ENCODE peak calls at places on chromosomes 7 and 10, in five cellular contexts. One of them, this sample, is unnamed. For H3K36me3, the result is how much of the 10 kb centered on the place peaks cover.

GRCh38 chr10:3239920-3240909 is 67.6 kb upstream of the PITRM1 start:
- DNase-seq in tibial nerve: no peak
- DNase-seq in mammary epithelial cell: no peak
- DNase-seq in vagina: no peak
- DNase-seq in adrenal gland: no peak
- DNase-seq in this sample: no peak

GRCh38 chr10:69345402-69345801 is 67.1 kb downstream of the HK1 start:
- DNase-seq in mammary epithelial cell: no peak
- DNase-seq in adrenal gland: no peak
- DNase-seq in vagina: no peak
- DNase-seq in tibial nerve: no peak
- DNase-seq in this sample: no peak

GRCh38 chr7:13016633-13017324 is 329.3 kb downstream of the ARL4A start:
- DNase-seq in tibial nerve: no peak
- DNase-seq in adrenal gland: no peak
- DNase-seq in vagina: no peak
- DNase-seq in mammary epithelial cell: peak
- DNase-seq in this sample: no peak

GRCh38 chr10:26438534-26439269 is 561 bp downstream of the APBB1IP start:
- DNase-seq in mammary epithelial cell: no peak
- DNase-seq in vagina: no peak
- DNase-seq in tibial nerve: no peak
- DNase-seq in adrenal gland: peak
- DNase-seq in this sample: no peak

GRCh38 chr10:17038627-17039026 is 91.0 kb downstream of the CUBN start:
- DNase-seq in vagina: no peak
- DNase-seq in adrenal gland: no peak
- DNase-seq in mammary epithelial cell: no peak
- DNase-seq in tibial nerve: peak
- DNase-seq in this sample: no peak

GRCh38 chr7:155213955-155214327 is 83.7 kb upstream of the INSIG1 start:
- DNase-seq in tibial nerve: no peak
- DNase-seq in vagina: no peak
- DNase-seq in mammary epithelial cell: no peak
- DNase-seq in adrenal gland: no peak
- DNase-seq in this sample: no peak

GRCh38 chr10:60426425-60426824 is 36.8 kb upstream of the ANK3 start:
- DNase-seq in vagina: no peak
- DNase-seq in tibial nerve: no peak
- DNase-seq in mammary epithelial cell: peak
- DNase-seq in adrenal gland: no peak
- DNase-seq in this sample: peak

GRCh38 chr7:23191022-23191421 is 9.2 kb downstream of the NUP42 start:
- DNase-seq in mammary epithelial cell: no peak
- DNase-seq in adrenal gland: no peak
- DNase-seq in vagina: no peak
- DNase-seq in tibial nerve: no peak
- DNase-seq in this sample: no peak

GRCh38 chr10:62069452-62070191 is 168.1 kb downstream of the ARID5B start:
- DNase-seq in adrenal gland: no peak
- DNase-seq in vagina: no peak
- DNase-seq in tibial nerve: no peak
- DNase-seq in mammary epithelial cell: no peak
- DNase-seq in this sample: no peak

GRCh38 chr10:75744242-75744641 is 312.8 kb downstream of the LRMDA start:
- DNase-seq in tibial nerve: no peak
- DNase-seq in mammary epithelial cell: peak
- DNase-seq in vagina: no peak
- DNase-seq in adrenal gland: no peak
- DNase-seq in this sample: no peak

GRCh38 chr10:124387078-124387874 is 31.4 kb downstream of the OAT start:
- DNase-seq in vagina: peak
- DNase-seq in mammary epithelial cell: no peak
- DNase-seq in adrenal gland: no peak
- DNase-seq in tibial nerve: no peak
- DNase-seq in this sample: no peak

GRCh38 chr7:36283711-36284130 is 105.9 kb upstream of the ANLN start:
- DNase-seq in adrenal gland: no peak
- DNase-seq in mammary epithelial cell: no peak
- DNase-seq in tibial nerve: no peak
- DNase-seq in vagina: no peak
- DNase-seq in this sample: no peak

GRCh38 chr10:122590158-122590557 is 29.6 kb downstream of the DMBT1 start:
- DNase-seq in vagina: no peak
- DNase-seq in mammary epithelial cell: peak
- DNase-seq in adrenal gland: no peak
- DNase-seq in tibial nerve: no peak
- DNase-seq in this sample: no peak

GRCh38 chr7:116524609-116525297 is at the start of gene CAV1:
- DNase-seq in tibial nerve: peak
- DNase-seq in vagina: no peak
- DNase-seq in adrenal gland: peak
- DNase-seq in mammary epithelial cell: peak
- DNase-seq in this sample: peak
- TF ChIP-seq CTCF in tibial nerve: peak
- TF ChIP-seq CTCF in vagina: peak
- TF ChIP-seq CTCF in adrenal gland: no peak
- TF ChIP-seq CTCF in mammary epithelial cell: no peak
- TF ChIP-seq CTCF in this sample: peak

GRCh38 chr7:150323682-150324365 is 479 bp upstream of the ACTR3C start:
- DNase-seq in mammary epithelial cell: no peak
- DNase-seq in tibial nerve: no peak
- DNase-seq in adrenal gland: no peak
- DNase-seq in vagina: peak
- DNase-seq in this sample: no peak
- H3K36me3 ChIP-seq in mammary epithelial cell: under half
- H3K36me3 ChIP-seq in tibial nerve: under half
- H3K36me3 ChIP-seq in adrenal gland: under half
- H3K36me3 ChIP-seq in vagina: under half
- H3K36me3 ChIP-seq in this sample: under half

DNA sequence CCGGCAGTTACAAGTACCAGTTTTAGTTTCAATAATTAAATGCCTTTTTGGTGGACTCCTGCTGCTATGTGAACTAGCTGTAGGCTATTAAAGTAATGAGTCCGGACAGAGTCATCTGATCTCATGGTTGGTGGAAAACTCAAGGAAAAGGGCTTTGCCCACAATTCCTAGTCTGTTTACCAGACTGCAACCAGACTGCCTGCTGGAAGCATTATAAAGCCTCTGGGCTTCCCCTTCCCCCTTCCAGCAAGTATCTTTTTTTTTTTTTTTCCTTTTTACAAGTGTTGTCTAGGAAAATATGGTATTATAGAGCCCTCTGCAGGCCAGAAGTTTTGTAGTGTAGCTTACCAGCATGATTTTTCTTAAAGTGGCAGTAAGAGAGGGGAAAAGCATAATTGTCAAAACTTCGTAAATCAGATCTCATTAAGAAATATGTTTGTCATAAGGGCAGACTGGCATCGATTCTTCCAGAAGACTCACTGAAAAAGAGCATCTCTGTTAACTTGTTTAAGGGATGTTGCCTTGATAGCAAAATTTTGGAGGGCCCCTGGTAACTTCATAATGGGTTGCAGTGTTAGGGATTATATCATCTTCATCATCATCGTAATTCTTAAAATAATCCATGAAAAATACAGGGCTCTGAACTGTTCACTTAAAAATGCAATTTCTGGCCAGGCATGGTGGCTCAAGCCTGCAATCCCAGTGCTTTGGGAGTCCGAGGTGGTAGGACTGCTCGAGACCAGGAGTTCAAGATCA is 181.3 kb downstream of the TAX1BP1 start:
- DNase-seq in tibial nerve: no peak
- DNase-seq in adrenal gland: peak
- DNase-seq in mammary epithelial cell: peak
- DNase-seq in vagina: no peak
- DNase-seq in this sample: peak
- TF ChIP-seq CTCF in tibial nerve: peak
- TF ChIP-seq CTCF in adrenal gland: peak
- TF ChIP-seq CTCF in mammary epithelial cell: peak
- TF ChIP-seq CTCF in vagina: peak
- TF ChIP-seq CTCF in this sample: peak

DNA sequence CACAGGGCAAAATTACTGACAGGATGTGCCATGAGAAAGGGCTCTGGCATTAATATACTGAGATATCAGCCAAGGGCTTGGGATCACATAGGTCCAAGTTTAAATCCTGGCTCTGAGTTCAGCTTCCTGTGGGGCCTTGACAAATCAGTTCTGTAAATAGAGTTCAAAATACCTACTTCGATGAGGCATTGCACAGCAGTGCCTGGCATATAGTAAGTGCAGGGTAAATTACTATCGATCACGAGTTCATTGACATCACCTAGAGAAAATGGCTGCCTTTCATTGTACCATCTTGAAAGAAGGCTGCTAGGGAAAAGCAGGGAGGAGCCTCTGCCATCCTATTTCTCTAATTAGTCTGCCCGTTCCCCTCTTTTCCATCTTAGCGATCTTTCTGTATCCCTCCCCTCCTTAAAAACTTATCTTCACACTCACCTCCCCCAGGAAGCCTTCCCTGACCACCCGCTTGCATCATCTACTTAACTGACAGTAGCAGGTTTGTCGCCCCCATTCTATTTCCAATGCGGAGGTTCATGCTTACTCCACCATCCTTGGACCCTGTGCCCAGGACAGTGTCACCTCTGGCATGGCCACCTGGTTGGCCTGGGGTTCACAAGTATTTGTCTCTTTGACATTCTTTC is 124.5 kb downstream of the C10orf105 start:
- DNase-seq in tibial nerve: no peak
- DNase-seq in vagina: no peak
- DNase-seq in adrenal gland: no peak
- DNase-seq in mammary epithelial cell: no peak
- DNase-seq in this sample: no peak
- H3K36me3 ChIP-seq in tibial nerve: under half
- H3K36me3 ChIP-seq in vagina: under half
- H3K36me3 ChIP-seq in adrenal gland: under half
- H3K36me3 ChIP-seq in mammary epithelial cell: under half
- H3K36me3 ChIP-seq in this sample: under half

GRCh38 chr7:95596183-95597135 is at the start of gene PDK4:
- DNase-seq in mammary epithelial cell: peak
- DNase-seq in vagina: no peak
- DNase-seq in tibial nerve: peak
- DNase-seq in adrenal gland: peak
- DNase-seq in this sample: no peak
- TF ChIP-seq CTCF in mammary epithelial cell: no peak
- TF ChIP-seq CTCF in vagina: no peak
- TF ChIP-seq CTCF in tibial nerve: peak
- TF ChIP-seq CTCF in adrenal gland: no peak
- TF ChIP-seq CTCF in this sample: no peak

GRCh38 chr10:6220418-6221191 is 17.9 kb downstream of the PFKFB3 start:
- DNase-seq in adrenal gland: no peak
- DNase-seq in vagina: no peak
- DNase-seq in mammary epithelial cell: no peak
- DNase-seq in tibial nerve: no peak
- DNase-seq in this sample: no peak

GRCh38 chr10:6219494-6219836 is 16.7 kb downstream of the PFKFB3 start:
- DNase-seq in vagina: no peak
- DNase-seq in tibial nerve: no peak
- DNase-seq in adrenal gland: no peak
- DNase-seq in mammary epithelial cell: no peak
- DNase-seq in this sample: no peak

GRCh38 chr10:6216916-6217315 is 14.2 kb downstream of the PFKFB3 start:
- DNase-seq in tibial nerve: no peak
- DNase-seq in vagina: no peak
- DNase-seq in adrenal gland: no peak
- DNase-seq in mammary epithelial cell: no peak
- DNase-seq in this sample: no peak

GRCh38 chr10:6217621-6218020 is 14.9 kb downstream of the PFKFB3 start:
- DNase-seq in vagina: no peak
- DNase-seq in adrenal gland: no peak
- DNase-seq in mammary epithelial cell: no peak
- DNase-seq in tibial nerve: no peak
- DNase-seq in this sample: no peak

DNA sequence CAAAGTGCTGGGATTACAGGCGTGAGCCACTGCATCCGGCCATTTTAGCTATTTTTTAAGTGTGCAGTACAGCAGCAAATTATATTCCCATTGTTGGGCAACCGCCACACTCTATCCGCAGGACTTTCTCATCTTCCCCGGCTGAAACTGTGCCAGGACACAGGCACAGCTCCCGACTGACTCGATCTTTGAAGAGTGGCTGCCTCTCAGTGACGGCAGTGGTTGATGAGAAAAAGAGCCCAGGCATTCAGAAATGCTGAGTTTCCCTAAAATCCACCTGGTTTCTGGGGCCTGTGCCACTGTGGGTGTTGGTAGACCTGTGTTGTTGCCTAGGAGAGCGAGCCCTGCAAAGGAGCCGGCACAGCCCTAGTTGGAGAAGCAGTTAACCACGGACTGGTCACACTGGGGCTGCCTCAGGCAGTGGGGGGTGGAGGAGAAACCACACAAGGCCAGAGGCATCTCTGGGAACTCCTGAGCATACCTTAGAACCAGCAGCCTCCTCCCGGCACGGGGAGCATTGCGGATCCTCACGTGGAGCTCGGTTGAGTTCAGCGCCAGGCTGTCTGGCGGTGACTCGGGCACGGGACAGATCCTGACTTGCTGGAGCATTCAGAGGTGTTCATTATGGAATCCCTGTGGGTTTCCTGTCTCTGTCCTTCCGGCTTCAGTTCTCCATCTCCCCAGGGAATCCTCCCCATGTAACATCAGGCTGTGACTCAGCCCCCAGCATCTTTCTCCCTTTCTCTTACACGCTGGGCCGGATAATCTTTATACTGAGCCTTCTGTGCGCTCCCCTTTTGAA is 16.2 kb downstream of the PFKFB3 start:
- DNase-seq in mammary epithelial cell: peak
- DNase-seq in tibial nerve: no peak
- DNase-seq in vagina: no peak
- DNase-seq in adrenal gland: no peak
- DNase-seq in this sample: no peak
- H3K36me3 ChIP-seq in mammary epithelial cell: under half
- H3K36me3 ChIP-seq in tibial nerve: under half
- H3K36me3 ChIP-seq in vagina: under half
- H3K36me3 ChIP-seq in adrenal gland: under half
- H3K36me3 ChIP-seq in this sample: under half

GRCh38 chr10:49325131-49325915 is 26.4 kb downstream of the C10orf71 start:
- DNase-seq in adrenal gland: no peak
- DNase-seq in tibial nerve: no peak
- DNase-seq in mammary epithelial cell: no peak
- DNase-seq in vagina: peak
- DNase-seq in this sample: no peak

GRCh38 chr10:49323896-49324270 is 24.9 kb downstream of the C10orf71 start:
- DNase-seq in tibial nerve: no peak
- DNase-seq in vagina: peak
- DNase-seq in adrenal gland: no peak
- DNase-seq in mammary epithelial cell: no peak
- DNase-seq in this sample: no peak

GRCh38 chr10:49323171-49323895 is 24.4 kb downstream of the C10orf71 start:
- DNase-seq in vagina: peak
- DNase-seq in adrenal gland: no peak
- DNase-seq in tibial nerve: no peak
- DNase-seq in mammary epithelial cell: no peak
- DNase-seq in this sample: no peak

GRCh38 chr10:49325916-49326783 is 27.2 kb downstream of the C10orf71 start:
- DNase-seq in mammary epithelial cell: no peak
- DNase-seq in vagina: peak
- DNase-seq in tibial nerve: no peak
- DNase-seq in adrenal gland: no peak
- DNase-seq in this sample: no peak

GRCh38 chr10:49324711-49325110 is 25.7 kb downstream of the C10orf71 start:
- DNase-seq in tibial nerve: no peak
- DNase-seq in mammary epithelial cell: no peak
- DNase-seq in adrenal gland: no peak
- DNase-seq in vagina: peak
- DNase-seq in this sample: no peak
- TF ChIP-seq CTCF in tibial nerve: no peak
- TF ChIP-seq CTCF in mammary epithelial cell: no peak
- TF ChIP-seq CTCF in adrenal gland: no peak
- TF ChIP-seq CTCF in vagina: no peak
- TF ChIP-seq CTCF in this sample: no peak

This sample was measured in kidney epithelial cell.